ENCODE peak calls at places on chromosomes 1 and 21, in six cellular contexts. One of them, this sample, is unnamed. For H3K4me1, the result is how much of the 10 kb centered on the place peaks cover.

GRCh38 chr1:84573481-84573966 is 716 bp downstream of the CTBS start:
- DNase-seq in heart left ventricle: no peak
- DNase-seq in GM12878: no peak
- DNase-seq in A549: no peak
- DNase-seq in transverse colon: no peak
- DNase-seq in IMR-90: no peak
- DNase-seq in this sample: no peak

GRCh38 chr1:181989521-181989920 is 72.0 kb downstream of the ZNF648 start:
- DNase-seq in heart left ventricle: no peak
- DNase-seq in GM12878: no peak
- DNase-seq in IMR-90: no peak
- DNase-seq in transverse colon: no peak
- DNase-seq in A549: no peak
- DNase-seq in this sample: no peak

GRCh38 chr1:25360596-25361581 is 22.8 kb downstream of the TMEM50A start:
- DNase-seq in IMR-90: peak
- DNase-seq in heart left ventricle: no peak
- DNase-seq in GM12878: no peak
- DNase-seq in A549: peak
- DNase-seq in transverse colon: no peak
- DNase-seq in this sample: no peak

GRCh38 chr1:58749646-58750045 is 34.2 kb downstream of the JUN start:
- DNase-seq in transverse colon: no peak
- DNase-seq in A549: no peak
- DNase-seq in heart left ventricle: no peak
- DNase-seq in GM12878: no peak
- DNase-seq in IMR-90: no peak
- DNase-seq in this sample: no peak

GRCh38 chr1:210587547-210587946 is 258.8 kb downstream of the HHAT start:
- DNase-seq in GM12878: no peak
- DNase-seq in A549: no peak
- DNase-seq in transverse colon: no peak
- DNase-seq in IMR-90: peak
- DNase-seq in heart left ventricle: no peak
- DNase-seq in this sample: no peak

GRCh38 chr1:164635074-164635783 is 76.2 kb downstream of the PBX1 start:
- DNase-seq in GM12878: no peak
- DNase-seq in IMR-90: no peak
- DNase-seq in A549: no peak
- DNase-seq in transverse colon: no peak
- DNase-seq in heart left ventricle: no peak
- DNase-seq in this sample: no peak

GRCh38 chr1:23799570-23800395 is 771 bp downstream of the GALE start:
- DNase-seq in transverse colon: peak
- DNase-seq in A549: peak
- DNase-seq in heart left ventricle: no peak
- DNase-seq in IMR-90: peak
- DNase-seq in GM12878: no peak
- DNase-seq in this sample: peak

GRCh38 chr1:166083887-166084286 is 82.9 kb downstream of the FAM78B start:
- DNase-seq in heart left ventricle: no peak
- DNase-seq in GM12878: peak
- DNase-seq in transverse colon: no peak
- DNase-seq in A549: no peak
- DNase-seq in IMR-90: no peak
- DNase-seq in this sample: no peak

GRCh38 chr1:99003911-99004269 is 771 bp downstream of the PLPPR5 start:
- DNase-seq in A549: no peak
- DNase-seq in IMR-90: no peak
- DNase-seq in heart left ventricle: no peak
- DNase-seq in GM12878: no peak
- DNase-seq in transverse colon: no peak
- DNase-seq in this sample: no peak

GRCh38 chr1:11653101-11653601 is 1.1 kb downstream of the FBXO2 start:
- DNase-seq in heart left ventricle: no peak
- DNase-seq in transverse colon: no peak
- DNase-seq in GM12878: no peak
- DNase-seq in A549: no peak
- DNase-seq in IMR-90: peak
- DNase-seq in this sample: no peak

GRCh38 chr21:26776320-26777021 is 68.7 kb downstream of the ADAMTS1 start:
- DNase-seq in transverse colon: no peak
- DNase-seq in IMR-90: peak
- DNase-seq in heart left ventricle: no peak
- DNase-seq in A549: no peak
- DNase-seq in GM12878: no peak
- DNase-seq in this sample: no peak

GRCh38 chr1:86868477-86868876 is 45.4 kb downstream of the SELENOF start:
- DNase-seq in IMR-90: peak
- DNase-seq in heart left ventricle: no peak
- DNase-seq in transverse colon: no peak
- DNase-seq in A549: no peak
- DNase-seq in GM12878: no peak
- DNase-seq in this sample: no peak

GRCh38 chr1:164226977-164227376 is 332.0 kb upstream of the PBX1 start:
- DNase-seq in A549: no peak
- DNase-seq in IMR-90: no peak
- DNase-seq in transverse colon: no peak
- DNase-seq in GM12878: no peak
- DNase-seq in heart left ventricle: no peak
- DNase-seq in this sample: no peak

GRCh38 chr1:8560611-8561544 is 243.0 kb downstream of the SLC45A1 start:
- DNase-seq in IMR-90: peak
- DNase-seq in heart left ventricle: no peak
- DNase-seq in GM12878: no peak
- DNase-seq in transverse colon: no peak
- DNase-seq in A549: peak
- DNase-seq in this sample: no peak

GRCh38 chr21:39051561-39051949 is 131.7 kb downstream of the PSMG1 start:
- DNase-seq in heart left ventricle: no peak
- DNase-seq in transverse colon: no peak
- DNase-seq in IMR-90: peak
- DNase-seq in A549: peak
- DNase-seq in GM12878: no peak
- DNase-seq in this sample: no peak

GRCh38 chr1:19861842-19862530 is 20.2 kb upstream of the OTUD3 start:
- DNase-seq in heart left ventricle: no peak
- DNase-seq in transverse colon: no peak
- DNase-seq in GM12878: no peak
- DNase-seq in IMR-90: no peak
- DNase-seq in A549: no peak
- DNase-seq in this sample: no peak

GRCh38 chr1:227951624-227952373 is 4.1 kb upstream of the WNT9A start:
- DNase-seq in IMR-90: no peak
- DNase-seq in A549: no peak
- DNase-seq in heart left ventricle: no peak
- DNase-seq in transverse colon: no peak
- DNase-seq in GM12878: no peak
- DNase-seq in this sample: no peak

GRCh38 chr1:160971618-160972056 is 17.0 kb upstream of the ITLN2 start:
- DNase-seq in IMR-90: no peak
- DNase-seq in A549: no peak
- DNase-seq in transverse colon: no peak
- DNase-seq in heart left ventricle: no peak
- DNase-seq in GM12878: peak
- DNase-seq in this sample: no peak

GRCh38 chr1:2862441-2863148 is 61.1 kb upstream of the TTC34 start:
- DNase-seq in A549: no peak
- DNase-seq in IMR-90: no peak
- DNase-seq in transverse colon: no peak
- DNase-seq in GM12878: no peak
- DNase-seq in heart left ventricle: no peak
- DNase-seq in this sample: no peak

GRCh38 chr1:53517821-53518352 is 58.7 kb downstream of the DMRTB1 start:
- DNase-seq in A549: no peak
- DNase-seq in heart left ventricle: no peak
- DNase-seq in transverse colon: no peak
- DNase-seq in IMR-90: no peak
- DNase-seq in GM12878: no peak
- DNase-seq in this sample: no peak

GRCh38 chr1:23720256-23720995 is 22.8 kb upstream of the ELOA start:
- DNase-seq in IMR-90: peak
- DNase-seq in GM12878: peak
- DNase-seq in transverse colon: no peak
- DNase-seq in A549: no peak
- DNase-seq in heart left ventricle: no peak
- DNase-seq in this sample: no peak

GRCh38 chr1:198934901-198935301 is 296.1 kb downstream of the PTPRC start:
- DNase-seq in IMR-90: peak
- DNase-seq in GM12878: peak
- DNase-seq in heart left ventricle: no peak
- DNase-seq in A549: peak
- DNase-seq in transverse colon: no peak
- DNase-seq in this sample: no peak

GRCh38 chr1:221839794-221840395 is 98.0 kb upstream of the DUSP10 start:
- DNase-seq in heart left ventricle: no peak
- DNase-seq in IMR-90: peak
- DNase-seq in transverse colon: peak
- DNase-seq in GM12878: peak
- DNase-seq in A549: peak
- DNase-seq in this sample: no peak

GRCh38 chr1:117607471-117607870 is 1.6 kb downstream of the TENT5C start:
- DNase-seq in A549: no peak
- DNase-seq in GM12878: no peak
- DNase-seq in IMR-90: no peak
- DNase-seq in heart left ventricle: no peak
- DNase-seq in transverse colon: peak
- DNase-seq in this sample: no peak

GRCh38 chr1:117605811-117606607 is at the start of gene TENT5C:
- DNase-seq in transverse colon: peak
- DNase-seq in IMR-90: peak
- DNase-seq in heart left ventricle: peak
- DNase-seq in A549: peak
- DNase-seq in GM12878: peak
- DNase-seq in this sample: peak

GRCh38 chr1:117605164-117605810 is 561 bp upstream of the TENT5C start:
- DNase-seq in GM12878: no peak
- DNase-seq in IMR-90: no peak
- DNase-seq in transverse colon: no peak
- DNase-seq in A549: no peak
- DNase-seq in heart left ventricle: peak
- DNase-seq in this sample: no peak

GRCh38 chr1:117608213-117608612 is 2.4 kb downstream of the TENT5C start:
- DNase-seq in heart left ventricle: no peak
- DNase-seq in GM12878: no peak
- DNase-seq in transverse colon: no peak
- DNase-seq in IMR-90: no peak
- DNase-seq in A549: no peak
- DNase-seq in this sample: no peak

GRCh38 chr1:117606608-117607261 is 887 bp downstream of the TENT5C start:
- DNase-seq in IMR-90: peak
- DNase-seq in A549: no peak
- DNase-seq in heart left ventricle: peak
- DNase-seq in GM12878: no peak
- DNase-seq in transverse colon: peak
- DNase-seq in this sample: peak
- H3K4me1 ChIP-seq in IMR-90: under half
- H3K4me1 ChIP-seq in A549: under half
- H3K4me1 ChIP-seq in heart left ventricle: under half
- H3K4me1 ChIP-seq in GM12878: under half
- H3K4me1 ChIP-seq in transverse colon: under half
- H3K4me1 ChIP-seq in this sample: under half

DNA sequence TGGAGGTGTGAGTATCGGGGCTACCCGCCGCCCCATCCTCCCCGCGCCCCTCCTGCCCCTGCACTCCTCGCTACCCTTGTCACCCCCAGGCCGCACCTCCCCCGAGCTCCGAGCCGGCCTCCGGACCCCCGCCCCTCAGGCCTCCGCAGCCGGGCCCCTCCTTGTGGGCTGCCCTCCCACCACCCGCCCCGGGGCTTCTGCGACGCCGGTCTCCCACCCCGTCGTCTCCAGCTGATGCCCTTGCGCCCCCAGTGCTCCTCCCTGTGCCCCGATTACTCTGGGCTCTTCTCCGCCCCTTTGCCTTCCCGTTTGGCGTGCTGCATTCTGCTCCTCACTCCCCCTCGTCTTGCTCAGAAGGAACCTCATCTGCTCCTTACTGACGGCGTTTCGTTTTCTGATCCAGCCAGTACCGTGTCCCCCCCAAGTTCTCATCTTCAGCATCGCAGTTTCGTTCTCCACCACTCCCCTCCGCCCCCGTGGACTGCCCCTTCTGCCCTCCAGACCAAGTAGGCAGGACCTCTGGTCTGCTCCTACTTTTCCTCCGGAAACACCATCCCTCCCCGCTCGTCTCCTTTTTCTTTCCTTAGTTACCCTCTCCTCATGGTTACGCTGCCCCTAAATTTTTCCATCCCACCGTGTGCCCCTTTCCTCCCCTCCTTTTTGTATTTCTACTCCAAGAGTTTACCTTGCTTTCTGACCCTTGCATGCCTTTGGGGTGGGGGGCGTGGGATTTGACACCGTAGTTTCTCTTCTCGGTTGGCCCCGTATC is 840 bp downstream of the SNX27 start:
- DNase-seq in IMR-90: no peak
- DNase-seq in GM12878: no peak
- DNase-seq in heart left ventricle: peak
- DNase-seq in A549: peak
- DNase-seq in transverse colon: peak
- DNase-seq in this sample: peak
- TF ChIP-seq POLR2A in IMR-90: no peak
- TF ChIP-seq POLR2A in GM12878: no peak
- TF ChIP-seq POLR2A in heart left ventricle: no peak
- TF ChIP-seq POLR2A in A549: no peak
- TF ChIP-seq POLR2A in transverse colon: no peak
- TF ChIP-seq POLR2A in this sample: no peak

DNA sequence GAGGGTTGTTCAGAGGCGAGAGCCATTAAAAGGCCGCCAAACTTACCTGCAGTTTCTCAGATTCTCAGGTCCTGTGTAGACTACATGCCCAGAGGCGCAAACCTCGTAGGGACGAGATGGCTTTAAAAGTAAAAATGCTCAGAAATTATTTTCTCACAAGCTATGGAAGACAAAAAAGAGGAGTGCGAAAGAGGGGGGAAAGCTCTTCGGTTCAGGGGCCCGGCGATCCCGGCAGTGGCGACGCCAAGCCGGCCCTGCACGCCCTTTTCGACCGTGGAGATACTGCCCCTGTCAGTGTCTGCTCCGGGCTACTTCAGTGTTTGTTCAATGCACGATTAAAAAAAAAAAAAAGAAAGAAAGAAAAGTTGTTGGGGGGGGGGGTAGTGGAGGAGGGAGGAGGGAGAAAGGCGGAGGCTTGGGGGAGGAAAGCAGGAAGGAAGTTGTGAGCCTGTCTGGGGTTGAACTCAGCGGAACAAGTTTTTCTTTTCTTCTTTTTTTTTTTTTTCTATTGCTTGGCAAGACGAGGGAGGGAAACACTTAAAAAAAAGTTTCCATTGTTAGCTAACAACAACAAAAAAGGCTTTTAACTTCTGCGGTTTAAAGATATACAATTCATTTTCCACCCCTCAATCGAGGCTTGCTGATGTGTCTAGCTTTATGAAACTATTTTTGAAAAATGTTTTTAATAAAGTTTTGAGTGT is at the start of gene ITPKB:
- DNase-seq in IMR-90: peak
- DNase-seq in GM12878: no peak
- DNase-seq in A549: peak
- DNase-seq in heart left ventricle: peak
- DNase-seq in transverse colon: peak
- DNase-seq in this sample: peak
- H3K4me1 ChIP-seq in IMR-90: under half
- H3K4me1 ChIP-seq in GM12878: under half
- H3K4me1 ChIP-seq in A549: under half
- H3K4me1 ChIP-seq in heart left ventricle: under half
- H3K4me1 ChIP-seq in transverse colon: under half
- H3K4me1 ChIP-seq in this sample: under half

GRCh38 chr1:47437518-47438320 is at the start of gene FOXD2:
- DNase-seq in transverse colon: peak
- DNase-seq in IMR-90: peak
- DNase-seq in GM12878: peak
- DNase-seq in A549: peak
- DNase-seq in heart left ventricle: peak
- DNase-seq in this sample: peak
- TF ChIP-seq POLR2A in transverse colon: peak
- TF ChIP-seq POLR2A in IMR-90: peak
- TF ChIP-seq POLR2A in GM12878: peak
- TF ChIP-seq POLR2A in A549: peak
- TF ChIP-seq POLR2A in heart left ventricle: peak
- TF ChIP-seq POLR2A in this sample: no peak

This sample was measured in ovary.